ENCODE peak calls at places on chromosomes 5 and 9, in ten cellular contexts. One of them, this sample, is unnamed.
A peak's percentile ranks its signal among the peaks of the same experiment; 100 is the strongest.

GRCh38 chr5:140388052-140388451 is 13.6 kb upstream of the ANKHD1 start:
- DNase-seq in uterus: no peak
- DNase-seq in endothelial cell of umbilical vein: no peak
- DNase-seq in sigmoid colon: no peak
- DNase-seq in suprapubic skin: no peak
- DNase-seq in heart left ventricle: no peak
- DNase-seq in tibial nerve: no peak
- DNase-seq in GM12891: no peak
- DNase-seq in A549: no peak
- DNase-seq in spleen: no peak
- DNase-seq in this sample: no peak

GRCh38 chr5:54257366-54258118 is 52.8 kb downstream of the ARL15 start:
- DNase-seq in GM12891: no peak
- DNase-seq in spleen: no peak
- DNase-seq in heart left ventricle: no peak
- DNase-seq in A549: no peak
- DNase-seq in sigmoid colon: no peak
- DNase-seq in endothelial cell of umbilical vein: no peak
- DNase-seq in tibial nerve: no peak
- DNase-seq in suprapubic skin: no peak
- DNase-seq in uterus: no peak
- DNase-seq in this sample: no peak

GRCh38 chr5:176530983-176531901 is 6.0 kb downstream of the RNF44 start:
- DNase-seq in suprapubic skin: no peak
- DNase-seq in GM12891: no peak
- DNase-seq in spleen: peak; percentile 83
- DNase-seq in sigmoid colon: peak; percentile 84
- DNase-seq in heart left ventricle: peak; percentile 56
- DNase-seq in A549: no peak
- DNase-seq in uterus: no peak
- DNase-seq in endothelial cell of umbilical vein: no peak
- DNase-seq in tibial nerve: no peak
- DNase-seq in this sample: no peak

GRCh38 chr9:120841930-120842684 is 615 bp downstream of the PSMD5 start:
- DNase-seq in endothelial cell of umbilical vein: no peak
- DNase-seq in suprapubic skin: peak; percentile 78
- DNase-seq in tibial nerve: no peak
- DNase-seq in uterus: no peak
- DNase-seq in heart left ventricle: no peak
- DNase-seq in A549: peak; percentile 16
- DNase-seq in spleen: no peak
- DNase-seq in sigmoid colon: no peak
- DNase-seq in GM12891: no peak
- DNase-seq in this sample: no peak

GRCh38 chr5:55406292-55406691 is 98.5 kb downstream of the MTREX start:
- DNase-seq in heart left ventricle: no peak
- DNase-seq in sigmoid colon: no peak
- DNase-seq in suprapubic skin: no peak
- DNase-seq in A549: no peak
- DNase-seq in uterus: no peak
- DNase-seq in GM12891: no peak
- DNase-seq in endothelial cell of umbilical vein: no peak
- DNase-seq in spleen: no peak
- DNase-seq in tibial nerve: no peak
- DNase-seq in this sample: no peak

GRCh38 chr9:98175013-98175679 is 17.3 kb downstream of the CORO2A start:
- DNase-seq in uterus: no peak
- DNase-seq in heart left ventricle: no peak
- DNase-seq in sigmoid colon: peak; percentile 26
- DNase-seq in A549: no peak
- DNase-seq in suprapubic skin: no peak
- DNase-seq in GM12891: no peak
- DNase-seq in endothelial cell of umbilical vein: no peak
- DNase-seq in spleen: no peak
- DNase-seq in tibial nerve: no peak
- DNase-seq in this sample: no peak

GRCh38 chr9:110602281-110602680 is 22.7 kb upstream of the SVEP1 start:
- DNase-seq in GM12891: no peak
- DNase-seq in spleen: no peak
- DNase-seq in tibial nerve: no peak
- DNase-seq in suprapubic skin: no peak
- DNase-seq in heart left ventricle: no peak
- DNase-seq in A549: no peak
- DNase-seq in endothelial cell of umbilical vein: no peak
- DNase-seq in sigmoid colon: no peak
- DNase-seq in uterus: no peak
- DNase-seq in this sample: no peak

GRCh38 chr5:140322751-140323731 is 20.1 kb upstream of the PFDN1 start:
- DNase-seq in endothelial cell of umbilical vein: peak; percentile 94
- DNase-seq in tibial nerve: no peak
- DNase-seq in A549: no peak
- DNase-seq in suprapubic skin: no peak
- DNase-seq in spleen: no peak
- DNase-seq in sigmoid colon: peak; percentile 76
- DNase-seq in uterus: peak; percentile 63
- DNase-seq in GM12891: no peak
- DNase-seq in heart left ventricle: peak; percentile 68
- DNase-seq in this sample: peak; percentile 76

GRCh38 chr5:78050888-78051287 is 243.6 kb downstream of the AP3B1 start:
- DNase-seq in spleen: no peak
- DNase-seq in A549: no peak
- DNase-seq in endothelial cell of umbilical vein: peak; percentile 70
- DNase-seq in uterus: no peak
- DNase-seq in suprapubic skin: no peak
- DNase-seq in heart left ventricle: no peak
- DNase-seq in GM12891: no peak
- DNase-seq in tibial nerve: no peak
- DNase-seq in sigmoid colon: no peak
- DNase-seq in this sample: no peak

DNA sequence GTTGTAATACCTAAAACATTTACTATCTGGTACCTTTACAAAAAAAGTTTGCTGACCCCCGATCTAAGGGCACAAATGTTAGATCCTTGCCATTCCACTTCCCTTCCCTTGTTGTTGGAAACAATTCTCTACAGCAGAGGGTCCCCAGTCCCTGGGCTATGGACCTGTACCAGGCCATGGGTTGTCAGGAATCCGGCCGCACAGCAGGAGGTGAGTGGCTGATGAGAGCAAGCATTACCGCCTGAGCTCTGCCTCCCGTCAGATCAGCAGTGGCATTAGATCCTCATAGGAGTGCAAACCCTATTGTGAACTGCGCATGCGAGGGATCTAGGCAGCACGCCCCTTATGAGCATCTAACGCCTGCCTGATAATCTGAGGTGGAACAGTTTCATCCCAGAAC is 248.5 kb downstream of the AP3B1 start:
- DNase-seq in sigmoid colon: no peak
- DNase-seq in endothelial cell of umbilical vein: no peak
- DNase-seq in tibial nerve: no peak
- DNase-seq in suprapubic skin: no peak
- DNase-seq in GM12891: no peak
- DNase-seq in A549: no peak
- DNase-seq in heart left ventricle: no peak
- DNase-seq in spleen: no peak
- DNase-seq in uterus: no peak
- DNase-seq in this sample: no peak
- TF ChIP-seq POLR2A in sigmoid colon: no peak
- TF ChIP-seq POLR2A in endothelial cell of umbilical vein: no peak
- TF ChIP-seq POLR2A in tibial nerve: no peak
- TF ChIP-seq POLR2A in suprapubic skin: no peak
- TF ChIP-seq POLR2A in GM12891: no peak
- TF ChIP-seq POLR2A in A549: no peak
- TF ChIP-seq POLR2A in heart left ventricle: no peak
- TF ChIP-seq POLR2A in spleen: no peak
- TF ChIP-seq POLR2A in uterus: no peak
- TF ChIP-seq POLR2A in this sample: no peak

GRCh38 chr5:56815657-56816545 is 552 bp downstream of the MAP3K1 start:
- DNase-seq in tibial nerve: no peak
- DNase-seq in A549: peak; percentile 55
- DNase-seq in endothelial cell of umbilical vein: peak; percentile 51
- DNase-seq in GM12891: peak; percentile 49
- DNase-seq in heart left ventricle: peak; percentile 56
- DNase-seq in spleen: peak; percentile 93
- DNase-seq in suprapubic skin: no peak
- DNase-seq in uterus: peak; percentile 27
- DNase-seq in sigmoid colon: peak; percentile 68
- DNase-seq in this sample: peak; percentile 38

GRCh38 chr5:56818409-56819026 is 3.2 kb downstream of the MAP3K1 start:
- DNase-seq in uterus: no peak
- DNase-seq in tibial nerve: no peak
- DNase-seq in heart left ventricle: no peak
- DNase-seq in spleen: no peak
- DNase-seq in A549: no peak
- DNase-seq in endothelial cell of umbilical vein: peak; percentile 73
- DNase-seq in GM12891: no peak
- DNase-seq in suprapubic skin: no peak
- DNase-seq in sigmoid colon: no peak
- DNase-seq in this sample: no peak

GRCh38 chr5:56814963-56815656 is at the start of gene MAP3K1:
- DNase-seq in A549: peak; percentile 66
- DNase-seq in suprapubic skin: peak; percentile 87
- DNase-seq in spleen: peak; percentile 97
- DNase-seq in GM12891: peak; percentile 74
- DNase-seq in tibial nerve: peak; percentile 51
- DNase-seq in uterus: peak; percentile 55
- DNase-seq in sigmoid colon: peak; percentile 81
- DNase-seq in heart left ventricle: peak; percentile 83
- DNase-seq in endothelial cell of umbilical vein: peak; percentile 71
- DNase-seq in this sample: peak; percentile 73

GRCh38 chr5:56817306-56817986 is 2.1 kb downstream of the MAP3K1 start:
- DNase-seq in heart left ventricle: no peak
- DNase-seq in suprapubic skin: no peak
- DNase-seq in A549: no peak
- DNase-seq in spleen: no peak
- DNase-seq in tibial nerve: no peak
- DNase-seq in sigmoid colon: no peak
- DNase-seq in GM12891: no peak
- DNase-seq in endothelial cell of umbilical vein: peak; percentile 56
- DNase-seq in uterus: no peak
- DNase-seq in this sample: no peak

DNA sequence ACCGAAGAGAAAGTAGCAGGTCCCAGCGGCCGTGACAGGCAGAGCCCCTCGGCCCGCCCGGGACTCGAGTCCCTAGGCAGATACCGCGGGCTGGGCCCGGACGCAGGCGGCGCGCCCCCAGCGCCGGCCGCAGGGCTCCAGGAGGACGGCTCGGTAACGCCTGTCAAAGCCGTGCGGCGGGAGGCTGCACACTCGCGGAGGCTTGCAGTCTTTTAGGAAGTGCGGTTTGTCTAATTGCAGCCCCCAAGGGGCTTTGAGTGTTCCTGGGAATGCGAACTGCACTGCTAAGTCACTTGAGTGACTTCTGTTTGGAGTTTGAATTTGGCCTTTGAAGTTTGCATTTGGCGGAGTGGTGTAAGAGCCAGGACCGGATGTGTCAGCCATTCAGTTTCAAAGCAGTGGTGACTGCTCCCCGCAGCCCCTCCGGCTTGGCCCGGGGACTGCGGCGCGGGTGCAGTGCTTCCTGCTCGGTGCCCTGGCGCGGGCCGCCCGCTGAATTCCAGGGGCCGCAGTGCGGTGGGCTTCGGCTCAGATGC is 1.3 kb downstream of the MAP3K1 start:
- DNase-seq in GM12891: peak; percentile 35
- DNase-seq in suprapubic skin: peak; percentile 86
- DNase-seq in uterus: peak; percentile 36
- DNase-seq in heart left ventricle: peak; percentile 73
- DNase-seq in endothelial cell of umbilical vein: peak; percentile 70
- DNase-seq in sigmoid colon: peak; percentile 76
- DNase-seq in spleen: peak; percentile 93
- DNase-seq in A549: peak; percentile 57
- DNase-seq in tibial nerve: peak; percentile 32
- DNase-seq in this sample: peak; percentile 50
- TF ChIP-seq POLR2A in GM12891: no peak
- TF ChIP-seq POLR2A in suprapubic skin: no peak
- TF ChIP-seq POLR2A in uterus: no peak
- TF ChIP-seq POLR2A in heart left ventricle: no peak
- TF ChIP-seq POLR2A in endothelial cell of umbilical vein: no peak
- TF ChIP-seq POLR2A in sigmoid colon: no peak
- TF ChIP-seq POLR2A in spleen: no peak
- TF ChIP-seq POLR2A in A549: no peak
- TF ChIP-seq POLR2A in tibial nerve: peak; percentile 22
- TF ChIP-seq POLR2A in this sample: no peak

GRCh38 chr5:43482490-43483064 is 1.1 kb downstream of the TMEM267 start:
- DNase-seq in tibial nerve: no peak
- DNase-seq in suprapubic skin: no peak
- DNase-seq in endothelial cell of umbilical vein: no peak
- DNase-seq in sigmoid colon: no peak
- DNase-seq in heart left ventricle: no peak
- DNase-seq in uterus: no peak
- DNase-seq in A549: peak; percentile 34
- DNase-seq in spleen: no peak
- DNase-seq in GM12891: peak; percentile 8
- DNase-seq in this sample: no peak

GRCh38 chr5:43483210-43484048 is at the start of gene TMEM267:
- DNase-seq in uterus: peak; percentile 90
- DNase-seq in tibial nerve: peak; percentile 83
- DNase-seq in suprapubic skin: peak; percentile 95
- DNase-seq in heart left ventricle: peak; percentile 97
- DNase-seq in endothelial cell of umbilical vein: peak; percentile 95
- DNase-seq in spleen: peak; percentile 99
- DNase-seq in GM12891: peak; percentile 66
- DNase-seq in sigmoid colon: peak; percentile 96
- DNase-seq in A549: peak; percentile 81
- DNase-seq in this sample: peak; percentile 85

GRCh38 chr5:43486353-43486752 is 2.7 kb upstream of the TMEM267 start:
- DNase-seq in endothelial cell of umbilical vein: no peak
- DNase-seq in heart left ventricle: no peak
- DNase-seq in A549: no peak
- DNase-seq in tibial nerve: no peak
- DNase-seq in suprapubic skin: no peak
- DNase-seq in sigmoid colon: no peak
- DNase-seq in spleen: no peak
- DNase-seq in GM12891: no peak
- DNase-seq in uterus: no peak
- DNase-seq in this sample: no peak

GRCh38 chr5:43485406-43485805 is 1.7 kb upstream of the TMEM267 start:
- DNase-seq in sigmoid colon: no peak
- DNase-seq in uterus: no peak
- DNase-seq in tibial nerve: no peak
- DNase-seq in spleen: no peak
- DNase-seq in A549: no peak
- DNase-seq in suprapubic skin: no peak
- DNase-seq in GM12891: no peak
- DNase-seq in endothelial cell of umbilical vein: no peak
- DNase-seq in heart left ventricle: no peak
- DNase-seq in this sample: no peak

DNA sequence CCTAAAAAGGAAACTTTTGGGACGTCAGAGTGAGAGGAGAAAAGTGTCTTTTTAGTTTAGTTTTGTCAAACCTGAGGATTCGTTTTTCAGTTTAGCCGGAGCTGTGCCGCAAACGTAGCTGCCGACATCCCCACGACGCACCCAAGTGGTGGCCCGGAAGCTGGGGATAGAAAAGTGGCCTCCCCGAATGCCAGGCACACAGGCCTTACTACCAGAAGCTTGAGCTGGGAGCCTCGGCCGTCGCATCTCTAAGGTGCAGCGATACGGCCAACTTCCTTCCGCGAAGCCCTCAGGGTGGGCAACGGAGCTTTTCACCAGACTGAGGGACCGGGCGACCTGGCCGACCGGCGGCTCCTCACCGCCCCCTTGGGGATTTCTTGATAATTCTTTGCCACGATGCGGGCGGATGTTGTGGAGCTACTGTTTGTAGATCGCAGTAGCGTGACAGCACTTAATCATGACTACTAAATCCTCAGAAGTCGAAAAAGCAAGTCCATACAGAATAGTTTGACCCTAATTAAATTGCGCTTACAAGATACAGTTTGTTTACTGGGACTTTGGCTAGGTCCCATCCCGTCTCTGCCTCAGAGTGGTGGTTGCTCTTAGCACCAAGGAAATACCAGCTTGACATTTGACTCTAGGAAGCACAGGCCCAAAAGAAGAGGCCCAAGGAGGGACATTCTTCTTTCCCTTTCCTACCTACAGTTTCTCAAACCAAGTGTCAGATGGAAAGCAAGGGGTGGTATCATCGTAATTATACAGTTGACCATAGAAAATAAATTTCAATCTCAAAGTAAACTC is 584 bp upstream of the TMEM267 start:
- DNase-seq in A549: peak; percentile 90
- DNase-seq in sigmoid colon: peak; percentile 91
- DNase-seq in suprapubic skin: peak; percentile 94
- DNase-seq in spleen: peak; percentile 96
- DNase-seq in GM12891: peak; percentile 46
- DNase-seq in uterus: peak; percentile 77
- DNase-seq in heart left ventricle: peak; percentile 84
- DNase-seq in endothelial cell of umbilical vein: peak; percentile 88
- DNase-seq in tibial nerve: peak; percentile 66
- DNase-seq in this sample: peak; percentile 71
- TF ChIP-seq POLR2A in A549: no peak
- TF ChIP-seq POLR2A in sigmoid colon: peak; percentile 9
- TF ChIP-seq POLR2A in suprapubic skin: no peak
- TF ChIP-seq POLR2A in spleen: peak; percentile 2
- TF ChIP-seq POLR2A in GM12891: no peak
- TF ChIP-seq POLR2A in uterus: no peak
- TF ChIP-seq POLR2A in heart left ventricle: no peak
- TF ChIP-seq POLR2A in endothelial cell of umbilical vein: peak; percentile 16
- TF ChIP-seq POLR2A in tibial nerve: peak; percentile 19
- TF ChIP-seq POLR2A in this sample: peak; percentile 31

DNA sequence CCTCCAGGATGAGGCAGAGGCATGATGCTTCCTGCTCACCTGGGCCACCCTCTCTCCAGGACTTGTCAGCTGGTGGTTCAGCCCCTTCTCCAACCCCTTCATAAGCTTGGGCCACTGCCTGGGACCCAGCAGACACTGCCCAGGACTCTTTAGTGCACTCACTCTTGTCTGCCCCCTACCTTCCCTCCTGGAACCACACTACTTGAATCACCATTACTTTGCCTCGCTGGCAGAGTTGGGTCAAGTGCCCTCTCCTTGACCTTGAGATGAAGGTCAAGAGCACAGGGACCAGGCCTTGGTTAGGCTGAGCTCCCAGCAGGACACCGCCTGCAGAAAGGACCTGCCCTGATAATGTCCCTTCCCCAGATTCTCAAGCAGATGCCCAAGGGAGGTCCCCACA is 8.5 kb upstream of the ENDOG start:
- DNase-seq in tibial nerve: no peak
- DNase-seq in heart left ventricle: no peak
- DNase-seq in uterus: no peak
- DNase-seq in suprapubic skin: no peak
- DNase-seq in endothelial cell of umbilical vein: no peak
- DNase-seq in spleen: no peak
- DNase-seq in A549: no peak
- DNase-seq in sigmoid colon: no peak
- DNase-seq in GM12891: no peak
- DNase-seq in this sample: no peak
- TF ChIP-seq POLR2A in tibial nerve: no peak
- TF ChIP-seq POLR2A in heart left ventricle: no peak
- TF ChIP-seq POLR2A in uterus: no peak
- TF ChIP-seq POLR2A in suprapubic skin: no peak
- TF ChIP-seq POLR2A in endothelial cell of umbilical vein: no peak
- TF ChIP-seq POLR2A in spleen: no peak
- TF ChIP-seq POLR2A in A549: no peak
- TF ChIP-seq POLR2A in sigmoid colon: no peak
- TF ChIP-seq POLR2A in GM12891: no peak
- TF ChIP-seq POLR2A in this sample: no peak